ENCODE peak calls at places on chromosome 9, in six cellular contexts. R is breast epithelium, Z is SK-N-MC, I is suprapubic skin, T is spleen, F is GM12891. L is an unnamed sample.

GRCh38 chr9:27566118-27566517 is 7.2 kb downstream of the C9orf72 start:
- DNase-seq in R (no peak), Z (no peak), I (no peak), T (no peak), F (no peak), L (no peak)

GRCh38 chr9:116469128-116469527 is 218.0 kb upstream of the TRIM32 start:
- DNase-seq in R (no peak), Z (no peak), I (no peak), T (no peak), F (no peak), L (no peak)

GRCh38 chr9:10612649-10613398 is at the start of gene PTPRD:
- DNase-seq in R (no peak), Z (no peak), I (no peak), T (peak; percentile 68), F (peak; percentile 56), L (no peak)

GRCh38 chr9:120735415-120736126 is 21.3 kb upstream of the MEGF9 start:
- DNase-seq in R (no peak), Z (no peak), I (no peak), T (peak; percentile 85), F (no peak), L (no peak)

GRCh38 chr9:122349201-122349600 is 21.6 kb upstream of the PTGS1 start:
- DNase-seq in R (no peak), Z (no peak), I (no peak), T (peak; percentile 59), F (no peak), L (no peak)

GRCh38 chr9:22208846-22209585 is 199.9 kb upstream of the CDKN2B start:
- DNase-seq in R (no peak), Z (no peak), I (no peak), T (no peak), F (no peak), L (no peak)

GRCh38 chr9:95138474-95138873 is 179.0 kb downstream of the FANCC start:
- DNase-seq in R (no peak), Z (no peak), I (no peak), T (no peak), F (no peak), L (no peak)

GRCh38 chr9:13481274-13481673 is 201.8 kb upstream of the MPDZ start:
- DNase-seq in R (no peak), Z (no peak), I (no peak), T (no peak), F (no peak), L (no peak)

GRCh38 chr9:69745716-69746538 is 13.9 kb downstream of the PTAR1 start:
- DNase-seq in R (no peak), Z (no peak), I (no peak), T (no peak), F (no peak), L (no peak)

GRCh38 chr9:117777823-117778222 is 73.6 kb downstream of the TLR4 start:
- DNase-seq in R (no peak), Z (no peak), I (no peak), T (no peak), F (no peak), L (no peak)

GRCh38 chr9:18666987-18667772 is 193.2 kb downstream of the ADAMTSL1 start:
- DNase-seq in R (no peak), Z (no peak), I (no peak), T (no peak), F (no peak), L (no peak)

GRCh38 chr9:136328622-136329041 is 1.3 kb downstream of the GPSM1 start:
- DNase-seq in R (no peak), Z (no peak), I (no peak), T (no peak), F (no peak), L (no peak)

GRCh38 chr9:112819635-112820496 is 69.3 kb downstream of the SNX30 start:
- DNase-seq in R (no peak), Z (no peak), I (no peak), T (no peak), F (no peak), L (peak; percentile 12)

GRCh38 chr9:120374817-120375216 is 205.2 kb downstream of the CDK5RAP2 start:
- DNase-seq in R (no peak), Z (no peak), I (no peak), T (no peak), F (no peak), L (no peak)

GRCh38 chr9:126641118-126641851 is 27.6 kb downstream of the LMX1B start:
- DNase-seq in R (no peak), Z (no peak), I (no peak), T (no peak), F (no peak), L (no peak)

GRCh38 chr9:126646162-126646561 is 32.4 kb downstream of the LMX1B start:
- DNase-seq in R (no peak), Z (no peak), I (no peak), T (no peak), F (no peak), L (no peak)

GRCh38 chr9:126643945-126644527 is 30.3 kb downstream of the LMX1B start:
- DNase-seq in R (no peak), Z (no peak), I (no peak), T (no peak), F (no peak), L (no peak)

GRCh38 chr9:126642009-126642744 is 28.4 kb downstream of the LMX1B start:
- DNase-seq in R (no peak), Z (no peak), I (no peak), T (no peak), F (no peak), L (no peak)

DNA sequence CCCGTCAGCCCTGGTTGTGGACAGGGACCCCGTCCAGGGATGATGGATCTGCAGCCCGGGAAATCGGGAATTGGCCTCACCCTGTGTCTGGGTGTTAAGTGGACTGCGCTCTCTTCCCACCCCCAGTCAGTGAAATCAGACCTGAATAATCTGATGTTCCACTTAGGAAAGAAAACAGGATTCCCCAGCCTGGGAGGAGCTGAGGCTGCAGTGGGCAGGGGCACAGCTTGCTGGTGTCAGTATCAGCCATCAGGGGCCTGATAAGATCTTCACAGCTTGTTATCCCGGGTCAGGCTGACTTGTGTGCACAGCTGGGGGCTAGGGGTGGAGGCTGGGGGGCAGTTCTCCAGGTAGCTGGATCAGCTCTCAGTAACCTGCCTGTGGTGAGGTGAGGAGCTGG is 29.1 kb downstream of the LMX1B start:
- DNase-seq in R (no peak), Z (no peak), I (no peak), T (no peak), F (no peak), L (no peak)
- TF ChIP-seq POLR2AphosphoS5 in R (no peak), Z (no peak), I (no peak), T (no peak), F (no peak), L (no peak)

GRCh38 chr9:87519415-87519989 is 21.8 kb downstream of the DAPK1 start:
- DNase-seq in R (no peak), Z (no peak), I (no peak), T (no peak), F (no peak), L (no peak)

GRCh38 chr9:87520172-87520683 is 22.6 kb downstream of the DAPK1 start:
- DNase-seq in R (no peak), Z (no peak), I (no peak), T (no peak), F (no peak), L (no peak)

GRCh38 chr9:87516931-87517300 is 19.2 kb downstream of the DAPK1 start:
- DNase-seq in R (no peak), Z (no peak), I (no peak), T (no peak), F (no peak), L (no peak)

GRCh38 chr9:87517732-87518131 is 20.1 kb downstream of the DAPK1 start:
- DNase-seq in R (no peak), Z (no peak), I (no peak), T (no peak), F (no peak), L (no peak)

DNA sequence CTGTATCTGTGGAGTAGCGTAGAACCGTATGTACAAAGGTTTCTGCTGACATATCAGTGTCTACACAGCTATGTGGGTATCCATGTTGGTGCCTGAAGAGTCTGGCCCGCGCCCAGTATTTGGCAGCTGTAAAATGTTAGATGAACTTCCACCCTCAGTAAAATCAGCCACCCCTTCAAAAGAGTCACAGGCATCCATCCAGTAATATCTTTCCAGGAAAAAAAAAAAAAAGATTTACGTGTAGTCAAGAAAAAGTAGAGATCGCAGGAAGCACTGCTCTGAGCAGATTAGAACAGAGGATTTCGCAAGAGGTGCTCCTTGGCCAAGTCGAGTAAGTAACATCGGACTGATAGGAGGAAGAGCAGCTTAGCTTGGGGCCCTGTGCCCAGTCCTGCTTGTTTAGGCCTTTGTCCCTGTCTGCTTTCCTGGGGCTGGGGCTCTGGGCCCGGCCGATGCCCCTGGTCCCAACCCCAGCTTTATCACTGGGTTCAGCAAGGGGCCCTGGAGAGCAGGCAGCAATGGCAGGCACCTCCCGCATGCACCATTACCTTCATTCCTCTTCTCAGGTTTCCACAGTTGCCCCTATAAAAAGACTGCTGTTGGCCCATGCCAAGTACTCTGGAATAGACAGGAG is 21.2 kb downstream of the DAPK1 start:
- DNase-seq in R (no peak), Z (no peak), I (peak; percentile 78), T (no peak), F (no peak), L (no peak)
- TF ChIP-seq POLR2AphosphoS5 in R (peak; percentile 66), Z (no peak), I (no peak), T (no peak), F (no peak), L (no peak)

DNA sequence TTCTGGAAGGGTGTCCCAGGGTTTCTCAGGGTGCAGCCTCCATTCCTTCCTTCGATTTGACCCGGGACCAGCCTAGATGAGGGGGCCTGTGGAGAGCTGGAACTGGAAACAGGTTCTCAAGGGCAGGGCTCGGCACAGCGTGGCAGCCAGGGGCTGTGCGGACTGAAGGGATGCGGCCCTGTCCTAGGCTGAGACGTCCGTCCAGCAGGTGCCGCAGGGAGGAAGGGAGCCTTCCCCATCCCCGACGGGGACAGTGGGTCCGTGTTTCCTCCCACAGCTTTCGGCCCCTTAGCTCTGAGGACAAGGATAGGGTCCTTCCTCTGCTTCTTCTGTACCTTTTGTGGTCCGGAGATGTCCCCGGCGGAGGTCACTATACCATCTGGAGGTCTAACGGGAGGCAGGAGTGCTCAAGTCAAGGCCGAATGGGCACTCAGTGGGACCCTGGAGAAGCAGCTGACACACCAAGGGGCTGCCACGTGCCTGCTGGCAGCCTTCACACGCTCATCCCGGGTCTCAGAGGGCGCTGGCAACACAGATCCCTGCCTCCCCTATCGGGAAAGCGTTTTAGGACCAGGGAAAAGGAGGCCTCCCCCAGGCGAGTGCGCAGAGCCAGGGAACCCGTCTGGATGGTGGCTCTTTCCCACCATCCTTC is 49.9 kb downstream of the USP20 start:
- DNase-seq in R (no peak), Z (no peak), I (peak; percentile 80), T (peak; percentile 92), F (no peak), L (no peak)
- TF ChIP-seq POLR2AphosphoS5 in R (no peak), Z (no peak), I (no peak), T (no peak), F (peak; percentile 76), L (no peak)

GRCh38 chr9:89037325-89037724 is 46.1 kb downstream of the S1PR3 start:
- DNase-seq in R (no peak), Z (no peak), I (no peak), T (no peak), F (no peak), L (no peak)

GRCh38 chr9:89039664-89040063 is 48.4 kb downstream of the S1PR3 start:
- DNase-seq in R (no peak), Z (no peak), I (no peak), T (no peak), F (no peak), L (no peak)

GRCh38 chr9:89039092-89039465 is 47.8 kb downstream of the S1PR3 start:
- DNase-seq in R (no peak), Z (no peak), I (no peak), T (no peak), F (no peak), L (no peak)

GRCh38 chr9:89037891-89038290 is 46.6 kb downstream of the S1PR3 start:
- DNase-seq in R (no peak), Z (no peak), I (no peak), T (no peak), F (no peak), L (no peak)

GRCh38 chr9:89038354-89039091 is 47.3 kb downstream of the S1PR3 start:
- DNase-seq in R (peak; percentile 38), Z (no peak), I (no peak), T (no peak), F (no peak), L (no peak)
- TF ChIP-seq POLR2AphosphoS5 in R (peak; percentile 50), Z (no peak), I (peak; percentile 59), T (no peak), F (no peak), L (no peak)

L was measured in Panc1.